ENCODE peak calls at places on chromosomes 6 and 20, in seven cellular contexts. G, A, V, U, N, F and L are unnamed samples.

GRCh38 chr6:123569575-123569974 is 67.2 kb downstream of the TRDN start:
- DNase-seq in G (no peak), A (no peak), V (no peak), U (no peak), N (no peak), F (no peak), L (no peak)

GRCh38 chr6:159586684-159587083 is 106.4 kb downstream of the SOD2 start:
- DNase-seq in G (no peak), A (no peak), V (no peak), U (no peak), N (no peak), F (no peak), L (no peak)

GRCh38 chr6:148445620-148446019 is 103.0 kb downstream of the SASH1 start:
- DNase-seq in G (peak; percentile 81), A (no peak), V (no peak), U (no peak), N (no peak), F (no peak), L (no peak)

GRCh38 chr20:21161926-21162325 is 36.0 kb downstream of the KIZ start:
- DNase-seq in G (no peak), A (no peak), V (no peak), U (no peak), N (no peak), F (no peak), L (no peak)

GRCh38 chr6:116278853-116279231 is 888 bp downstream of the TSPYL1 start:
- DNase-seq in G (peak; percentile 58), A (no peak), V (peak; percentile 61), U (no peak), N (peak; percentile 73), F (peak; percentile 67), L (peak; percentile 51)

GRCh38 chr6:12576389-12576788 is 140.2 kb upstream of the PHACTR1 start:
- DNase-seq in G (peak; percentile 58), A (no peak), V (no peak), U (no peak), N (no peak), F (no peak), L (no peak)

GRCh38 chr20:50672400-50673145 is 18.8 kb downstream of the RIPOR3 start:
- DNase-seq in G (no peak), A (no peak), V (no peak), U (no peak), N (no peak), F (no peak), L (no peak)

GRCh38 chr6:22401206-22401605 is 104.4 kb upstream of the PRL start:
- DNase-seq in G (peak; percentile 12), A (no peak), V (no peak), U (no peak), N (no peak), F (no peak), L (no peak)

GRCh38 chr6:112429226-112429625 is 82.1 kb downstream of the RFPL4B start:
- DNase-seq in G (peak; percentile 49), A (no peak), V (no peak), U (no peak), N (no peak), F (no peak), L (no peak)

GRCh38 chr6:80003841-80004198 is 629 bp upstream of the TTK start:
- DNase-seq in G (no peak), A (no peak), V (peak; percentile 13), U (peak; percentile 63), N (peak; percentile 13), F (no peak), L (no peak)

GRCh38 chr6:37056112-37056403 is 50.6 kb downstream of the FGD2 start:
- DNase-seq in G (no peak), A (no peak), V (no peak), U (no peak), N (no peak), F (no peak), L (no peak)

GRCh38 chr6:11194399-11195274 is 37.8 kb downstream of the NEDD9 start:
- DNase-seq in G (peak; percentile 93), A (no peak), V (no peak), U (no peak), N (no peak), F (no peak), L (no peak)

GRCh38 chr6:81750660-81751387 is 1.7 kb downstream of the TENT5A start:
- DNase-seq in G (peak; percentile 49), A (no peak), V (no peak), U (no peak), N (peak; percentile 26), F (no peak), L (no peak)

DNA sequence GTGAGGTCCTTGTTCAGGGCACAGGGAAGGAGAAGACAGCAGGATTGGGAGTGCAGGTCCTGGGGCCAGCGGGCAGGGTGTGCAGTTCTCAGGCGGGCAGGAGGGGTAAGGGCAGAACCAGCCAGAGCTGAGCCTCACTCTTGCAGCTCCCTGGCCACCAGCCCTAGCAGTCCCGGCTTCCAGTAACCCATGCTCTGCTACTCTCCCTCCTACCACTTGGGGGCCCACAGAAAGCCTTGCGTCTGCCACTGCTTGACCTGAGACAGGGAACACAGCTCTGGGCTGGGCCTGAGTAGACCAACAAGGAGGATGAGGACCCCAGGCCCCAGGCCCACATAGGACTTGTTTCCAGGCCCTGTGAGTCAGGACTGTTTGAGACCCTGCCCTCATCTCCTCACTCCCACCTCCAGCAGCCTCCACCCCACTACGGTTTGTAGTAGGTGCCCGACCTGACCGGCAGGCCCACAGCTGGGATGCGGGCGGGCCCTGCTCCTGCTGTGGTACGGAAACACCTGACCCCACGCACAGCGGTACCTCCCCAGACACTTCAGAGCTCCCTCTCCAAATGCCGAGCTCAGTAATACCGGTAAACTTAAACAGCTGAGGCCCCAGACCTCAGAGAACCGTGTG is 39.2 kb downstream of the KCNK5 start:
- DNase-seq in G (no peak), A (peak; percentile 44), V (peak; percentile 28), U (peak; percentile 79), N (peak; percentile 51), F (peak; percentile 33), L (peak; percentile 48)
- TF ChIP-seq CTCF in G (peak; percentile 16), A (peak; percentile 60), V (peak; percentile 49), U (peak; percentile 51), N (peak; percentile 38), F (peak; percentile 30), L (peak; percentile 30)

GRCh38 chr6:100257661-100258395 is 206.9 kb downstream of the SIM1 start:
- DNase-seq in G (peak; percentile 70), A (no peak), V (no peak), U (no peak), N (no peak), F (no peak), L (no peak)
- TF ChIP-seq CTCF in G (no peak), A (peak; percentile 34), V (no peak), U (no peak), N (no peak), F (no peak), L (no peak)

GRCh38 chr6:57216235-57217101 is 5.6 kb downstream of the RAB23 start:
- DNase-seq in G (peak; percentile 57), A (no peak), V (no peak), U (no peak), N (peak; percentile 11), F (no peak), L (no peak)
- TF ChIP-seq CTCF in G (no peak), A (peak; percentile 38), V (no peak), U (no peak), N (peak; percentile 15), F (no peak), L (no peak)

GRCh38 chr6:62711750-62712149 is 425.7 kb upstream of the KHDRBS2 start:
- DNase-seq in G (no peak), A (no peak), V (no peak), U (no peak), N (no peak), F (no peak), L (no peak)

GRCh38 chr6:62707914-62708313 is 421.9 kb upstream of the KHDRBS2 start:
- DNase-seq in G (no peak), A (no peak), V (no peak), U (no peak), N (no peak), F (no peak), L (no peak)

DNA sequence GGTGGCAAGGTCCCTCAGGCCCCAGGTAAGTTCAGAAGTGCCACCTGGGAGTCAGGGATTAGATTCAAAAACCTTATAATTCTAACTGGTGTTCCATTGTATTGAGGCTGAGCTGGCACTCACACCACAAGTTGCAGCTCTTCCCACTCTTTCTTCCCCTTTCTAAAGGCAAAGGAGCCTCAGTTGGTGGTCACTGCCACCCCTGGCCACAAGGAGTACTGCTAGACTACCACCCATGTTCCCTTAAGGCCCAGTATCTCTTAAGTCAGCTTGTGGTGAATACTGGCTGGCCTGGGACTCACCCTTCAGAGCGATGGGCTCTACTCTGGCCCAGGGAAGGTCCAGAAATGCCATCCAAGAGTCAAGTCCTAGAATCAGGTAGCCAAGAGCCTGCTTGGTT is 421.1 kb upstream of the KHDRBS2 start:
- DNase-seq in G (no peak), A (no peak), V (no peak), U (no peak), N (no peak), F (no peak), L (no peak)
- TF ChIP-seq CTCF in G (no peak), A (peak; percentile 20), V (no peak), U (no peak), N (no peak), F (no peak), L (no peak)

GRCh38 chr20:59425572-59425971 is 125.2 kb downstream of the EDN3 start:
- DNase-seq in G (no peak), A (no peak), V (no peak), U (no peak), N (no peak), F (no peak), L (no peak)
- TF ChIP-seq CTCF in G (no peak), A (no peak), V (no peak), U (no peak), N (no peak), F (no peak), L (no peak)

GRCh38 chr6:140105857-140106256 is 731.4 kb upstream of the CITED2 start:
- DNase-seq in G (peak; percentile 50), A (peak; percentile 17), V (no peak), U (no peak), N (peak; percentile 6), F (no peak), L (no peak)
- TF ChIP-seq CTCF in G (peak; percentile 33), A (peak; percentile 66), V (peak; percentile 16), U (no peak), N (no peak), F (peak; percentile 18), L (peak; percentile 28)

DNA sequence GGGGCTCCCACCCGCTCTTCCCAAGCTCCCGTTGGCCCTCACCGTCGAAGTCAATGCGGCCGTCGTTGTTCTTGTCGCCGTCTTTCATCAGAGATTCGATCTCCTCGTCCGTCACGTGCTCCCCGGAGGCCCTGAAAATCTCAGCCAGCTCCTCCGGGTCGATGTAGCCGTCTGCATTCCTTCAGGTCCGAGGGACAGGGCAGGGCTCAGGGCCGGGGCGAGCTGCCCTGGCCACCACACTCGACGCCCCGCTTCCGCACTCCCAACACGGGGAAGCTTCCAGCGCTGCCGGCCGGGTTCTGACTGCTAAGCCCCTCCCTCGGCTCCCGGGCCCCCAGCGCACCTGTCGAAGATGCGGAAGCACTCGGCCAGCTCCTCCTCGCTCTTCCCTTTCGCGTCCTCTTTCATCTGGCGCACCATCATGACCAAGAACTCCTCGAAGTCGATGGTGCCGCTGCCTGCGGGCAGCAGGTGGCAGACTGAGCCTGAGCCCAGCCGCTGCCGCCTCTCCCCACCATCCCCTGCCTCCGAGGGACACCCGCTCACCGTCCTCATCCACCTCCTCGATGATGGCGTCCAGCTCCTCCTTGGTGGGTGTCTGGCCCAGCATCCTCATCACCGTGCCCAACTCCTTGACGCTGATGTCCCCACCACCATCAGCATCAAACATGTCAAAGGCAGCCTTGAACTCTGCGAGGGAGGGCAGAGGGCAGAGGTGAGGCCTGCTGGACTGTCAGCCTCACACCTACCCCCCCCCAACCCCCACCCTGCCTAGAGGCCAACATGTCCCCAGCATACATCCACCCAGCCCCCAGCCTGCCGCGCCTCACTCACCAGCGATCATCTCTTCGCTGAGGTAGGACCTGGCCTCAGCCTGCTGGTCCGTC is 2.9 kb downstream of the TNNC2 start:
- DNase-seq in G (peak; percentile 50), A (no peak), V (peak; percentile 24), U (no peak), N (peak; percentile 72), F (peak; percentile 65), L (peak; percentile 73)
- TF ChIP-seq CTCF in G (peak; percentile 63), A (peak; percentile 37), V (no peak), U (peak; percentile 46), N (peak; percentile 28), F (peak; percentile 52), L (peak; percentile 44)